ENCODE peak calls at places on chromosomes 4 and X, in nine cellular contexts. One of them, this sample, is unnamed.

GRCh38 chr4:2058264-2059033 is 678 bp upstream of the NAT8L start:
- DNase-seq in NCI-H2081: peak
- DNase-seq in stimulated activated CD4-positive, alpha-beta T cell treated with anti-CD3 and anti-CD28 coated beads, Interleukin-4, amount 100 ng/mL, for 1 hour: peak
- DNase-seq in right lobe of liver: peak
- DNase-seq in NCI-H1105: peak
- DNase-seq in DMS153: no peak
- DNase-seq in WERI-Rb-1: peak
- DNase-seq in SK-N-DZ: peak
- DNase-seq in mesenteric fat pad: no peak
- DNase-seq in this sample: no peak

GRCh38 chr4:128787509-128788311 is 21.8 kb upstream of the JADE1 start:
- DNase-seq in DMS153: no peak
- DNase-seq in right lobe of liver: no peak
- DNase-seq in stimulated activated CD4-positive, alpha-beta T cell treated with anti-CD3 and anti-CD28 coated beads, Interleukin-4, amount 100 ng/mL, for 1 hour: no peak
- DNase-seq in mesenteric fat pad: no peak
- DNase-seq in WERI-Rb-1: no peak
- DNase-seq in NCI-H1105: no peak
- DNase-seq in SK-N-DZ: no peak
- DNase-seq in NCI-H2081: no peak
- DNase-seq in this sample: no peak

GRCh38 chrX:11786862-11787261 is 28.8 kb downstream of the MSL3 start:
- DNase-seq in stimulated activated CD4-positive, alpha-beta T cell treated with anti-CD3 and anti-CD28 coated beads, Interleukin-4, amount 100 ng/mL, for 1 hour: no peak
- DNase-seq in WERI-Rb-1: no peak
- DNase-seq in SK-N-DZ: no peak
- DNase-seq in right lobe of liver: no peak
- DNase-seq in DMS153: no peak
- DNase-seq in NCI-H1105: no peak
- DNase-seq in mesenteric fat pad: no peak
- DNase-seq in NCI-H2081: no peak
- DNase-seq in this sample: no peak

GRCh38 chr4:2261110-2261852 is 628 bp downstream of the MXD4 start:
- DNase-seq in NCI-H1105: no peak
- DNase-seq in DMS153: no peak
- DNase-seq in WERI-Rb-1: peak
- DNase-seq in mesenteric fat pad: peak
- DNase-seq in NCI-H2081: peak
- DNase-seq in right lobe of liver: peak
- DNase-seq in SK-N-DZ: no peak
- DNase-seq in stimulated activated CD4-positive, alpha-beta T cell treated with anti-CD3 and anti-CD28 coated beads, Interleukin-4, amount 100 ng/mL, for 1 hour: peak
- DNase-seq in this sample: peak

GRCh38 chrX:67635424-67635823 is 91.6 kb downstream of the AR start:
- DNase-seq in stimulated activated CD4-positive, alpha-beta T cell treated with anti-CD3 and anti-CD28 coated beads, Interleukin-4, amount 100 ng/mL, for 1 hour: no peak
- DNase-seq in NCI-H1105: no peak
- DNase-seq in NCI-H2081: no peak
- DNase-seq in SK-N-DZ: no peak
- DNase-seq in mesenteric fat pad: no peak
- DNase-seq in DMS153: no peak
- DNase-seq in WERI-Rb-1: no peak
- DNase-seq in right lobe of liver: no peak
- DNase-seq in this sample: no peak

GRCh38 chr4:128782076-128782715 is 27.3 kb upstream of the JADE1 start:
- DNase-seq in NCI-H1105: no peak
- DNase-seq in mesenteric fat pad: no peak
- DNase-seq in stimulated activated CD4-positive, alpha-beta T cell treated with anti-CD3 and anti-CD28 coated beads, Interleukin-4, amount 100 ng/mL, for 1 hour: peak
- DNase-seq in WERI-Rb-1: peak
- DNase-seq in DMS153: no peak
- DNase-seq in right lobe of liver: peak
- DNase-seq in NCI-H2081: peak
- DNase-seq in SK-N-DZ: no peak
- DNase-seq in this sample: peak

GRCh38 chr4:14583331-14583730 is 418.9 kb upstream of the CPEB2 start:
- DNase-seq in stimulated activated CD4-positive, alpha-beta T cell treated with anti-CD3 and anti-CD28 coated beads, Interleukin-4, amount 100 ng/mL, for 1 hour: no peak
- DNase-seq in DMS153: no peak
- DNase-seq in right lobe of liver: no peak
- DNase-seq in NCI-H2081: no peak
- DNase-seq in WERI-Rb-1: no peak
- DNase-seq in mesenteric fat pad: no peak
- DNase-seq in SK-N-DZ: no peak
- DNase-seq in NCI-H1105: no peak
- DNase-seq in this sample: no peak

GRCh38 chr4:131974730-131975129 is 1174.4 kb upstream of the PCDH10 start:
- DNase-seq in SK-N-DZ: no peak
- DNase-seq in stimulated activated CD4-positive, alpha-beta T cell treated with anti-CD3 and anti-CD28 coated beads, Interleukin-4, amount 100 ng/mL, for 1 hour: no peak
- DNase-seq in DMS153: no peak
- DNase-seq in WERI-Rb-1: no peak
- DNase-seq in NCI-H1105: no peak
- DNase-seq in NCI-H2081: peak
- DNase-seq in mesenteric fat pad: no peak
- DNase-seq in right lobe of liver: no peak
- DNase-seq in this sample: no peak